ENCODE peak calls at places on chromosomes 6 and 20, in four cellular contexts. One of them, this sample, is unnamed.
A peak's percentile ranks its signal among the peaks of the same experiment; 100 is the strongest.

GRCh38 chr6:33508935-33509926 is 54.9 kb downstream of the ZBTB9 start:
- DNase-seq in sigmoid colon: no peak
- DNase-seq in adrenal gland: peak; percentile 22
- DNase-seq in suprapubic skin: no peak
- DNase-seq in this sample: no peak

GRCh38 chr20:38109657-38110524 is 55.2 kb downstream of the TGM2 start:
- DNase-seq in adrenal gland: peak; percentile 82
- DNase-seq in sigmoid colon: peak; percentile 91
- DNase-seq in suprapubic skin: no peak
- DNase-seq in this sample: no peak

GRCh38 chr6:96202571-96202970 is 186.8 kb downstream of the FUT9 start:
- DNase-seq in adrenal gland: no peak
- DNase-seq in suprapubic skin: no peak
- DNase-seq in sigmoid colon: no peak
- DNase-seq in this sample: no peak

GRCh38 chr20:57198359-57199072 is 67.9 kb downstream of the BMP7 start:
- DNase-seq in adrenal gland: no peak
- DNase-seq in suprapubic skin: no peak
- DNase-seq in sigmoid colon: no peak
- DNase-seq in this sample: no peak

GRCh38 chr6:42404494-42404893 is 47.2 kb downstream of the TRERF1 start:
- DNase-seq in adrenal gland: peak; percentile 23
- DNase-seq in suprapubic skin: no peak
- DNase-seq in sigmoid colon: no peak
- DNase-seq in this sample: peak; percentile 53

GRCh38 chr20:57323034-57323433 is 6.6 kb upstream of the SPO11 start:
- DNase-seq in sigmoid colon: no peak
- DNase-seq in adrenal gland: no peak
- DNase-seq in suprapubic skin: no peak
- DNase-seq in this sample: no peak

GRCh38 chr20:38863024-38863851 is 57.7 kb downstream of the PPP1R16B start:
- DNase-seq in adrenal gland: no peak
- DNase-seq in sigmoid colon: no peak
- DNase-seq in suprapubic skin: no peak
- DNase-seq in this sample: no peak

GRCh38 chr6:139334791-139335446 is 39.5 kb downstream of the CITED2 start:
- DNase-seq in adrenal gland: no peak
- DNase-seq in sigmoid colon: no peak
- DNase-seq in suprapubic skin: no peak
- DNase-seq in this sample: no peak

GRCh38 chr6:19866900-19867627 is 29.9 kb downstream of the ID4 start:
- DNase-seq in sigmoid colon: no peak
- DNase-seq in adrenal gland: no peak
- DNase-seq in suprapubic skin: no peak
- DNase-seq in this sample: no peak

GRCh38 chr20:46484954-46485353 is 28.4 kb downstream of the ZNF334 start:
- DNase-seq in suprapubic skin: no peak
- DNase-seq in sigmoid colon: no peak
- DNase-seq in adrenal gland: no peak
- DNase-seq in this sample: no peak

GRCh38 chr6:131948692-131949614 is 2.2 kb downstream of the CCN2 start:
- DNase-seq in suprapubic skin: no peak
- DNase-seq in adrenal gland: peak; percentile 24
- DNase-seq in sigmoid colon: peak; percentile 80
- DNase-seq in this sample: no peak

GRCh38 chr6:109117346-109118035 is 22.2 kb downstream of the CEP57L1 start:
- DNase-seq in sigmoid colon: no peak
- DNase-seq in suprapubic skin: no peak
- DNase-seq in adrenal gland: no peak
- DNase-seq in this sample: no peak

GRCh38 chr6:35368038-35368887 is 25.9 kb downstream of the PPARD start:
- DNase-seq in adrenal gland: no peak
- DNase-seq in suprapubic skin: no peak
- DNase-seq in sigmoid colon: no peak
- DNase-seq in this sample: no peak

GRCh38 chr20:1122388-1123315 is 4.2 kb downstream of the PSMF1 start:
- DNase-seq in adrenal gland: peak; percentile 56
- DNase-seq in suprapubic skin: no peak
- DNase-seq in sigmoid colon: no peak
- DNase-seq in this sample: peak; percentile 65

GRCh38 chr6:44126320-44127149 is 717 bp downstream of the MRPL14 start:
- DNase-seq in sigmoid colon: peak; percentile 78
- DNase-seq in adrenal gland: peak; percentile 61
- DNase-seq in suprapubic skin: no peak
- DNase-seq in this sample: peak; percentile 87

GRCh38 chr6:39225946-39226437 is 3.3 kb downstream of the KCNK5 start:
- DNase-seq in suprapubic skin: no peak
- DNase-seq in sigmoid colon: no peak
- DNase-seq in adrenal gland: no peak
- DNase-seq in this sample: peak; percentile 79

GRCh38 chr20:50655325-50655880 is 35.9 kb downstream of the RIPOR3 start:
- DNase-seq in adrenal gland: peak; percentile 58
- DNase-seq in suprapubic skin: peak; percentile 85
- DNase-seq in sigmoid colon: peak; percentile 94
- DNase-seq in this sample: no peak

DNA sequence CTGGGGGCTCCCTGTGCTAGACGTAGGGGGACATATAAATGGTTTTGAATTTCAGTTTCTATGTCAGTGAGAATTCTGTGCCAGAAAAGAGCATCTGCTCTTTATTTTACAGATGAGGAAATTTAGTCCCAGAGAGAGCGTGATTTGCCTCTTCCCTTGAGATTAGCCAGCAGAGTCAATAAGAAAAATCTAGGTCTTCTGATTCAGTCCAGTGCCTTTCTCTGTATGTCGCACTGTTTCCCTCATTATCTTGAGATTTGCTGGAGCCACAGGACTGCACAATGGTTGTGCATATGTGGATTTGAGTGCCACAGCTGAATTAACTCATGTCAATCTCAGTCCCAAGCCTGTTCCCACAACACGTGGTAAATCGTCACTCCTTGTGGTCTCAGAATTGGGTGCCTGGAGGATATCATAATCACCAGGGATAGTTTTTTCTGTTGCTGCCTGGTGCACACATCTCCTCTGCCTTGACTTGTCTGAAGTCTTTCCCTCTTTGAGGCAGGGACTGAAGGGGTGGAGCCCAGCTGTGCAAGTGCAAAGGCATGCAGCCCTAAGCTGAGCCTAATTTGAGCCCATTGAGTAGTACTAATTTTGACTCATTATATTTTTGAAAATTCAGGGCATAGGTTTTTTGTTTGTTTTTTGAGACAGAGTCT is 276.6 kb downstream of the SOX4 start:
- DNase-seq in adrenal gland: no peak
- DNase-seq in sigmoid colon: no peak
- DNase-seq in suprapubic skin: no peak
- DNase-seq in this sample: no peak
- H3K36me3 ChIP-seq in adrenal gland: no peaks in the 10 kb centered on the region
- H3K36me3 ChIP-seq in sigmoid colon: no peaks in the 10 kb centered on the region
- H3K36me3 ChIP-seq in suprapubic skin: no peaks in the 10 kb centered on the region
- H3K36me3 ChIP-seq in this sample: no peaks in the 10 kb centered on the region

DNA sequence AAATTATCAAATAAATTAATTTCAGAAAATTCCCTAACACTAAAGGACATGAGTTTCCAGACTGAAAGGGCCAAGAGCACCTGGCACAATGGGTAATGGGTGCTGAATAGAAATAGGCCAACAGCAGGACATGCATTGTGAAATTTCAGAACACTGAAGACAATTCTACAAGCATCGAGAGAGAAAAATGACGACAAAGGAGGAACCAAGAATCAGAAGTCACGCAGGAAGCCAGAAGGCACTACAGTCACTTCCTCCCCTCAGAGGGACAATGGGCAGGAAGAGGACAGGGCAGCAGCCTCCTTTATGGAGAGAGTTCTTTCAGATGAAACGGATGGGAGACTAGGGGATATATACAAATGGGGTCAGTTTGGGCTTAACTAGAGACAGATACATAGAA is 29.6 kb downstream of the PCNA start:
- DNase-seq in suprapubic skin: no peak
- DNase-seq in adrenal gland: no peak
- DNase-seq in sigmoid colon: no peak
- DNase-seq in this sample: peak; percentile 60
- TF ChIP-seq POLR2A in suprapubic skin: peak; percentile 14
- TF ChIP-seq POLR2A in adrenal gland: no peak
- TF ChIP-seq POLR2A in sigmoid colon: no peak
- TF ChIP-seq POLR2A in this sample: no peak

GRCh38 chr20:43681468-43681942 is 14.6 kb downstream of the MYBL2 start:
- DNase-seq in suprapubic skin: no peak
- DNase-seq in sigmoid colon: no peak
- DNase-seq in adrenal gland: no peak
- DNase-seq in this sample: no peak
- H3K27ac ChIP-seq in suprapubic skin: no peak overlapping the region
- H3K27ac ChIP-seq in sigmoid colon: no peak overlapping the region
- H3K27ac ChIP-seq in adrenal gland: no peak overlapping the region
- H3K27ac ChIP-seq in this sample: no peak overlapping the region

GRCh38 chr6:111399600-111399999 is 83.4 kb downstream of the REV3L start:
- DNase-seq in suprapubic skin: no peak
- DNase-seq in sigmoid colon: no peak
- DNase-seq in adrenal gland: no peak
- DNase-seq in this sample: no peak
- H3K36me3 ChIP-seq in suprapubic skin: peaks cover 43% of the 10 kb centered on the region
- H3K36me3 ChIP-seq in sigmoid colon: peaks cover 64% of the 10 kb centered on the region
- H3K36me3 ChIP-seq in adrenal gland: no peaks in the 10 kb centered on the region
- H3K36me3 ChIP-seq in this sample: peaks cover 41% of the 10 kb centered on the region

GRCh38 chr6:36678488-36679042 is at the start of gene CDKN1A:
- DNase-seq in suprapubic skin: peak; percentile 95
- DNase-seq in sigmoid colon: peak; percentile 97
- DNase-seq in adrenal gland: peak; percentile 95
- DNase-seq in this sample: peak; percentile 96
- TF ChIP-seq POLR2A in suprapubic skin: peak; percentile 100
- TF ChIP-seq POLR2A in sigmoid colon: peak; percentile 96
- TF ChIP-seq POLR2A in adrenal gland: peak; percentile 99
- TF ChIP-seq POLR2A in this sample: peak; percentile 100

GRCh38 chr6:142482249-142482648 is 180.4 kb downstream of the ADGRG6 start:
- DNase-seq in adrenal gland: no peak
- DNase-seq in sigmoid colon: no peak
- DNase-seq in suprapubic skin: no peak
- DNase-seq in this sample: no peak

GRCh38 chr6:142489722-142490610 is 188.2 kb downstream of the ADGRG6 start:
- DNase-seq in suprapubic skin: no peak
- DNase-seq in sigmoid colon: no peak
- DNase-seq in adrenal gland: no peak
- DNase-seq in this sample: no peak

GRCh38 chr6:142481466-142481865 is 179.7 kb downstream of the ADGRG6 start:
- DNase-seq in suprapubic skin: no peak
- DNase-seq in sigmoid colon: no peak
- DNase-seq in adrenal gland: no peak
- DNase-seq in this sample: no peak

GRCh38 chr6:142482973-142483372 is 181.2 kb downstream of the ADGRG6 start:
- DNase-seq in sigmoid colon: no peak
- DNase-seq in adrenal gland: no peak
- DNase-seq in suprapubic skin: no peak
- DNase-seq in this sample: no peak

DNA sequence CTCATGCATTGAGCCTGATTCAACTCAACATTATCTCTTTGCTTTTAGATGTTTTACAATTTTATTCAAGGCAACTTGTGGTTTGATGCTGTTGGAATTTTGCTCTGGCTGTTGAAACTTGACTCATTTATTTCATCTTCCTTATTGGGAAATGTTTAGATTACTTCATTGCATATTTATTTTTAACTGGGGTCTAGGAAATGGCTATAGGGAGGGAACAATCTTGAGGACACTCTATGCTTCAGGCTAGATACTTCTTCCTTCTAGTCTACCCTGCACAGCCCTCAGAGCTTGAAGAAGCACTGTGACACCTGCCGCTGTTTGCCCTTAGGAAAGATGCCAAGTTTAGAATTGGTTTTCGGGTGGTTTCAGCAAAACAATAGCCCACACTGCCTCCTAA is 183.4 kb downstream of the ADGRG6 start:
- DNase-seq in sigmoid colon: no peak
- DNase-seq in adrenal gland: no peak
- DNase-seq in suprapubic skin: no peak
- DNase-seq in this sample: no peak
- H3K27ac ChIP-seq in sigmoid colon: no peak overlapping the region
- H3K27ac ChIP-seq in adrenal gland: no peak overlapping the region
- H3K27ac ChIP-seq in suprapubic skin: no peak overlapping the region
- H3K27ac ChIP-seq in this sample: no peak overlapping the region